ENCODE peak calls at places on chromosomes 7 and 10, in six cellular contexts. G, S, O, F, K and P are unnamed samples.

GRCh38 chr7:80385512-80385911 is 126.4 kb downstream of the GNAT3 start:
- DNase-seq in G (no peak), S (no peak), O (no peak), F (no peak), K (no peak), P (no peak)

GRCh38 chr10:77637474-77637985 is at the start of gene KCNMA1:
- DNase-seq in G (no peak), S (no peak), O (peak; percentile 88), F (peak; percentile 83), K (no peak), P (peak; percentile 76)

GRCh38 chr7:4247106-4247876 is 434.8 kb upstream of the FOXK1 start:
- DNase-seq in G (no peak), S (no peak), O (peak; percentile 52), F (peak; percentile 51), K (no peak), P (no peak)

GRCh38 chr10:128624656-128625530 is 498.7 kb upstream of the MKI67 start:
- DNase-seq in G (no peak), S (no peak), O (no peak), F (no peak), K (no peak), P (no peak)

GRCh38 chr10:5508786-5509185 is 9.4 kb upstream of the CALML5 start:
- DNase-seq in G (no peak), S (no peak), O (no peak), F (no peak), K (no peak), P (no peak)

GRCh38 chr10:132062641-132063390 is 2.9 kb upstream of the JAKMIP3 start:
- DNase-seq in G (no peak), S (no peak), O (no peak), F (no peak), K (no peak), P (no peak)

GRCh38 chr10:33139191-33139646 is 181.2 kb upstream of the ITGB1 start:
- DNase-seq in G (no peak), S (no peak), O (no peak), F (no peak), K (no peak), P (no peak)

GRCh38 chr7:55977831-55978230 is 13.4 kb downstream of the NIPSNAP2 start:
- DNase-seq in G (no peak), S (peak; percentile 37), O (no peak), F (no peak), K (no peak), P (no peak)

GRCh38 chr7:100190059-100190711 is 12.5 kb downstream of the STAG3 start:
- DNase-seq in G (no peak), S (no peak), O (no peak), F (no peak), K (peak; percentile 48), P (no peak)

GRCh38 chr10:122930140-122930539 is 19.7 kb downstream of the FAM24A start:
- DNase-seq in G (no peak), S (no peak), O (no peak), F (no peak), K (no peak), P (no peak)

GRCh38 chr10:100996678-100997363 is 2.8 kb upstream of the LZTS2 start:
- DNase-seq in G (no peak), S (peak; percentile 49), O (peak; percentile 90), F (peak; percentile 91), K (peak; percentile 54), P (no peak)

GRCh38 chr7:86123476-86123875 is 520.2 kb upstream of the GRM3 start:
- DNase-seq in G (no peak), S (no peak), O (no peak), F (no peak), K (no peak), P (no peak)

GRCh38 chr7:31633894-31634494 is 53.0 kb upstream of the PPP1R17 start:
- DNase-seq in G (peak; percentile 26), S (peak; percentile 67), O (no peak), F (no peak), K (peak; percentile 5), P (peak; percentile 54)

GRCh38 chr7:34277801-34278195 is 372.5 kb downstream of the BMPER start:
- DNase-seq in G (no peak), S (no peak), O (no peak), F (no peak), K (no peak), P (no peak)

GRCh38 chr7:100434297-100435144 is 1.8 kb downstream of the PPP1R35 start:
- DNase-seq in G (no peak), S (no peak), O (no peak), F (no peak), K (no peak), P (no peak)

GRCh38 chr10:124722812-124723783 is 21.1 kb downstream of the FAM53B start:
- DNase-seq in G (no peak), S (no peak), O (peak; percentile 74), F (peak; percentile 83), K (peak; percentile 58), P (no peak)

GRCh38 chr10:43262043-43262901 is 4.6 kb downstream of the RASGEF1A start:
- DNase-seq in G (no peak), S (no peak), O (peak; percentile 70), F (peak; percentile 67), K (no peak), P (no peak)

GRCh38 chr10:86665868-86666267 is 2.4 kb upstream of the LDB3 start:
- DNase-seq in G (no peak), S (no peak), O (no peak), F (no peak), K (no peak), P (no peak)

GRCh38 chr10:11712761-11713160 is 29.4 kb upstream of the ECHDC3 start:
- DNase-seq in G (no peak), S (no peak), O (no peak), F (no peak), K (no peak), P (no peak)

GRCh38 chr10:75293456-75293840 is 57.7 kb upstream of the COMTD1 start:
- DNase-seq in G (no peak), S (no peak), O (no peak), F (no peak), K (no peak), P (no peak)

GRCh38 chr7:151249732-151250072 is 1.2 kb upstream of the SMARCD3 start:
- DNase-seq in G (no peak), S (peak; percentile 72), O (no peak), F (no peak), K (no peak), P (peak; percentile 95)

GRCh38 chr10:103155485-103156085 is 37.5 kb downstream of the NT5C2 start:
- DNase-seq in G (no peak), S (no peak), O (no peak), F (no peak), K (no peak), P (no peak)

GRCh38 chr7:42893341-42894242 is 18.3 kb downstream of the C7orf25 start:
- DNase-seq in G (no peak), S (no peak), O (no peak), F (no peak), K (peak; percentile 11), P (no peak)

GRCh38 chr10:117168135-117168674 is 29.1 kb upstream of the KCNK18 start:
- DNase-seq in G (peak; percentile 16), S (peak; percentile 68), O (peak; percentile 95), F (peak; percentile 93), K (peak; percentile 60), P (peak; percentile 86)

GRCh38 chr10:58372630-58373445 is 12.4 kb upstream of the TFAM start:
- DNase-seq in G (no peak), S (no peak), O (no peak), F (no peak), K (no peak), P (no peak)

GRCh38 chr10:17784701-17785100 is 24.4 kb upstream of the MRC1 start:
- DNase-seq in G (no peak), S (no peak), O (no peak), F (no peak), K (no peak), P (no peak)

GRCh38 chr7:138981332-138982203 is at the start of gene KIAA1549:
- DNase-seq in G (no peak), S (peak; percentile 77), O (peak; percentile 95), F (peak; percentile 87), K (peak; percentile 77), P (peak; percentile 79)

GRCh38 chr10:97400665-97401454 is at the start of gene RRP12:
- DNase-seq in G (peak; percentile 90), S (peak; percentile 90), O (peak; percentile 92), F (peak; percentile 91), K (peak; percentile 96), P (peak; percentile 97)
- TF ChIP-seq POLR2A in G (peak; percentile 13), S (no peak), O (peak; percentile 50), F (peak; percentile 58), K (peak; percentile 76), P (peak; percentile 60)

GRCh38 chr7:11373546-11374142 is 400.0 kb downstream of the PHF14 start:
- DNase-seq in G (no peak), S (no peak), O (no peak), F (no peak), K (no peak), P (no peak)
- TF ChIP-seq POLR2A in G (no peak), S (no peak), O (no peak), F (no peak), K (no peak), P (no peak)

DNA sequence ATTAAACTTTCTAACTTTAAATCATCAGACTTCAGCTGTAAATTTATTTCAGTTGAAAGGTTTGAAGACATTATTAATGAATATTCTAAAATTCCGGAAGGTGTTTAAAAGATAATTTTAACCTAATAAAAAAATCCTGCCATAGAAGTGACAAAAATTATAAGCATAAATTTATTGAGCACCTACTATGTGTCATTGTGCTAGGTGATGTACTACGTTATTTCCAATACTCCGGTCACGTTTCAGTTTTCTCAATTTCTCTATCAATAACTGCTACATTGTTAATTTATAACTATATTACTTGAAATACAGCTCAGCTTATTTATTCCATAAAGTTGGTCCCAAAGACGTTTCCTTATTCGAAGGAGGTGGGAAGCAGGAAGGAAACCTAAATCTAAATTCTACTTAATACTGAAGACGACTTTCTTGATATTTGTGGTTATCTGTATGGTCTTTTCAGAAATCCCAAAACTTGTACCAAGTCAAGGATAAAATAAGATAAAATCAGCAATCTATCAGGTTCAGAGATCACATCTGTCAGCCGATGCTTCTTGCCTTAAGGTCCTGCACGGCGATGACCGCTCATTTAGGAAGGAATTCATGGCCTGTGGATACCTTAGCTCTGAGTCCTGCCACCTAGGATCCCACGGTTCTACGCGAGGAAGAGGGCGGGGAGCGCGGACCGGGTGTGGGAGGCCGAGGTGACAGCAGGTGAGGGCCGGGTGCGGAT is 1.2 kb upstream of the ZEB1 start:
- DNase-seq in G (no peak), S (peak; percentile 64), O (peak; percentile 84), F (peak; percentile 95), K (no peak), P (no peak)
- TF ChIP-seq POLR2A in G (no peak), S (no peak), O (no peak), F (no peak), K (no peak), P (no peak)

GRCh38 chr7:129168219-129168991 is 20.0 kb upstream of the SMO start:
- DNase-seq in G (no peak), S (no peak), O (no peak), F (no peak), K (no peak), P (no peak)

GRCh38 chr7:129166745-129167144 is 21.7 kb upstream of the SMO start:
- DNase-seq in G (no peak), S (no peak), O (no peak), F (no peak), K (no peak), P (no peak)

GRCh38 chr7:129169705-129170319 is 18.6 kb upstream of the SMO start:
- DNase-seq in G (no peak), S (no peak), O (no peak), F (peak; percentile 80), K (no peak), P (no peak)

GRCh38 chr7:129170373-129171021 is 17.9 kb upstream of the SMO start:
- DNase-seq in G (no peak), S (no peak), O (no peak), F (no peak), K (no peak), P (no peak)

GRCh38 chr7:129169171-129169643 is 19.2 kb upstream of the SMO start:
- DNase-seq in G (peak; percentile 35), S (peak; percentile 54), O (peak; percentile 90), F (peak; percentile 86), K (peak; percentile 37), P (no peak)
- TF ChIP-seq POLR2A in G (no peak), S (no peak), O (no peak), F (no peak), K (no peak), P (no peak)